ENCODE peak calls at places on chromosomes 7 and 10, in eight cellular contexts. One of them, this sample, is unnamed.

GRCh38 chr10:89283988-89284475 is 17.8 kb upstream of the IFIT2 start:
- DNase-seq in dorsolateral prefrontal cortex: no peak
- DNase-seq in esophagus muscularis mucosa: no peak
- DNase-seq in gastrocnemius medialis: peak
- DNase-seq in AG04449: no peak
- DNase-seq in IMR-90: peak
- DNase-seq in ovary: peak
- DNase-seq in A549: peak
- DNase-seq in this sample: peak

GRCh38 chr10:103620891-103621777 is 127.6 kb downstream of the NEURL1 start:
- DNase-seq in IMR-90: no peak
- DNase-seq in gastrocnemius medialis: no peak
- DNase-seq in dorsolateral prefrontal cortex: no peak
- DNase-seq in A549: no peak
- DNase-seq in AG04449: no peak
- DNase-seq in esophagus muscularis mucosa: no peak
- DNase-seq in ovary: no peak
- DNase-seq in this sample: no peak

GRCh38 chr7:45923290-45923689 is 2.2 kb upstream of the IGFBP3 start:
- DNase-seq in ovary: peak
- DNase-seq in esophagus muscularis mucosa: peak
- DNase-seq in AG04449: no peak
- DNase-seq in IMR-90: peak
- DNase-seq in gastrocnemius medialis: no peak
- DNase-seq in dorsolateral prefrontal cortex: peak
- DNase-seq in A549: peak
- DNase-seq in this sample: peak

GRCh38 chr10:3906511-3907111 is 121.6 kb upstream of the KLF6 start:
- DNase-seq in gastrocnemius medialis: peak
- DNase-seq in AG04449: no peak
- DNase-seq in IMR-90: peak
- DNase-seq in esophagus muscularis mucosa: no peak
- DNase-seq in A549: no peak
- DNase-seq in ovary: peak
- DNase-seq in dorsolateral prefrontal cortex: no peak
- DNase-seq in this sample: peak

GRCh38 chr7:26101471-26102151 is 50.4 kb upstream of the NFE2L3 start:
- DNase-seq in gastrocnemius medialis: peak
- DNase-seq in AG04449: no peak
- DNase-seq in esophagus muscularis mucosa: no peak
- DNase-seq in IMR-90: no peak
- DNase-seq in ovary: no peak
- DNase-seq in A549: no peak
- DNase-seq in dorsolateral prefrontal cortex: no peak
- DNase-seq in this sample: no peak

GRCh38 chr10:51658075-51658474 is 41.3 kb downstream of the CSTF2T start:
- DNase-seq in esophagus muscularis mucosa: no peak
- DNase-seq in AG04449: no peak
- DNase-seq in A549: no peak
- DNase-seq in IMR-90: no peak
- DNase-seq in dorsolateral prefrontal cortex: no peak
- DNase-seq in ovary: no peak
- DNase-seq in gastrocnemius medialis: no peak
- DNase-seq in this sample: no peak

GRCh38 chr7:67913604-67914003 is 917.0 kb downstream of the TYW1 start:
- DNase-seq in esophagus muscularis mucosa: no peak
- DNase-seq in gastrocnemius medialis: no peak
- DNase-seq in dorsolateral prefrontal cortex: peak
- DNase-seq in A549: no peak
- DNase-seq in AG04449: no peak
- DNase-seq in ovary: no peak
- DNase-seq in IMR-90: no peak
- DNase-seq in this sample: peak

GRCh38 chr7:25303380-25304321 is 75.4 kb upstream of the NPVF start:
- DNase-seq in esophagus muscularis mucosa: no peak
- DNase-seq in dorsolateral prefrontal cortex: no peak
- DNase-seq in gastrocnemius medialis: no peak
- DNase-seq in IMR-90: no peak
- DNase-seq in ovary: no peak
- DNase-seq in A549: no peak
- DNase-seq in AG04449: no peak
- DNase-seq in this sample: peak

GRCh38 chr7:143504937-143505297 is 27.2 kb downstream of the TAS2R41 start:
- DNase-seq in dorsolateral prefrontal cortex: no peak
- DNase-seq in A549: no peak
- DNase-seq in IMR-90: no peak
- DNase-seq in AG04449: no peak
- DNase-seq in esophagus muscularis mucosa: no peak
- DNase-seq in ovary: no peak
- DNase-seq in gastrocnemius medialis: no peak
- DNase-seq in this sample: no peak

GRCh38 chr10:71014021-71014782 is 125.8 kb upstream of the PCBD1 start:
- DNase-seq in IMR-90: no peak
- DNase-seq in AG04449: no peak
- DNase-seq in esophagus muscularis mucosa: no peak
- DNase-seq in A549: no peak
- DNase-seq in dorsolateral prefrontal cortex: no peak
- DNase-seq in ovary: no peak
- DNase-seq in gastrocnemius medialis: no peak
- DNase-seq in this sample: no peak

GRCh38 chr7:57868771-57869483 is 418.9 kb downstream of the ZNF716 start:
- DNase-seq in gastrocnemius medialis: no peak
- DNase-seq in AG04449: no peak
- DNase-seq in A549: no peak
- DNase-seq in ovary: no peak
- DNase-seq in esophagus muscularis mucosa: no peak
- DNase-seq in IMR-90: no peak
- DNase-seq in dorsolateral prefrontal cortex: no peak
- DNase-seq in this sample: no peak

GRCh38 chr10:79158402-79159097 is 89.8 kb downstream of the ZMIZ1 start:
- DNase-seq in gastrocnemius medialis: no peak
- DNase-seq in ovary: no peak
- DNase-seq in esophagus muscularis mucosa: no peak
- DNase-seq in AG04449: no peak
- DNase-seq in A549: no peak
- DNase-seq in IMR-90: no peak
- DNase-seq in dorsolateral prefrontal cortex: no peak
- DNase-seq in this sample: no peak

GRCh38 chr7:77425151-77426051 is 9.3 kb upstream of the GSAP start:
- DNase-seq in esophagus muscularis mucosa: no peak
- DNase-seq in gastrocnemius medialis: no peak
- DNase-seq in dorsolateral prefrontal cortex: no peak
- DNase-seq in ovary: no peak
- DNase-seq in IMR-90: peak
- DNase-seq in A549: peak
- DNase-seq in AG04449: no peak
- DNase-seq in this sample: peak

GRCh38 chr7:75989726-75990388 is 4.5 kb downstream of the TMEM120A start:
- DNase-seq in AG04449: no peak
- DNase-seq in gastrocnemius medialis: peak
- DNase-seq in IMR-90: no peak
- DNase-seq in dorsolateral prefrontal cortex: no peak
- DNase-seq in esophagus muscularis mucosa: no peak
- DNase-seq in A549: no peak
- DNase-seq in ovary: peak
- DNase-seq in this sample: no peak

GRCh38 chr7:139875821-139876241 is 46.8 kb downstream of the TBXAS1 start:
- DNase-seq in AG04449: no peak
- DNase-seq in gastrocnemius medialis: no peak
- DNase-seq in esophagus muscularis mucosa: no peak
- DNase-seq in IMR-90: no peak
- DNase-seq in ovary: no peak
- DNase-seq in A549: peak
- DNase-seq in dorsolateral prefrontal cortex: no peak
- DNase-seq in this sample: no peak

GRCh38 chr7:150946826-150947750 is 31.0 kb downstream of the KCNH2 start:
- DNase-seq in esophagus muscularis mucosa: no peak
- DNase-seq in dorsolateral prefrontal cortex: peak
- DNase-seq in IMR-90: no peak
- DNase-seq in AG04449: no peak
- DNase-seq in gastrocnemius medialis: no peak
- DNase-seq in ovary: peak
- DNase-seq in A549: no peak
- DNase-seq in this sample: no peak

GRCh38 chr10:11381023-11381422 is 230.4 kb downstream of the USP6NL start:
- DNase-seq in esophagus muscularis mucosa: no peak
- DNase-seq in dorsolateral prefrontal cortex: no peak
- DNase-seq in A549: no peak
- DNase-seq in gastrocnemius medialis: no peak
- DNase-seq in AG04449: no peak
- DNase-seq in IMR-90: peak
- DNase-seq in ovary: no peak
- DNase-seq in this sample: no peak

GRCh38 chr7:103343758-103344452 is 662 bp downstream of the DNAJC2 start:
- DNase-seq in IMR-90: peak
- DNase-seq in AG04449: no peak
- DNase-seq in esophagus muscularis mucosa: no peak
- DNase-seq in gastrocnemius medialis: no peak
- DNase-seq in A549: peak
- DNase-seq in ovary: no peak
- DNase-seq in dorsolateral prefrontal cortex: no peak
- DNase-seq in this sample: peak

GRCh38 chr7:122397381-122397780 is 92.8 kb upstream of the FEZF1 start:
- DNase-seq in dorsolateral prefrontal cortex: no peak
- DNase-seq in esophagus muscularis mucosa: no peak
- DNase-seq in IMR-90: no peak
- DNase-seq in ovary: no peak
- DNase-seq in AG04449: no peak
- DNase-seq in gastrocnemius medialis: no peak
- DNase-seq in A549: no peak
- DNase-seq in this sample: no peak

DNA sequence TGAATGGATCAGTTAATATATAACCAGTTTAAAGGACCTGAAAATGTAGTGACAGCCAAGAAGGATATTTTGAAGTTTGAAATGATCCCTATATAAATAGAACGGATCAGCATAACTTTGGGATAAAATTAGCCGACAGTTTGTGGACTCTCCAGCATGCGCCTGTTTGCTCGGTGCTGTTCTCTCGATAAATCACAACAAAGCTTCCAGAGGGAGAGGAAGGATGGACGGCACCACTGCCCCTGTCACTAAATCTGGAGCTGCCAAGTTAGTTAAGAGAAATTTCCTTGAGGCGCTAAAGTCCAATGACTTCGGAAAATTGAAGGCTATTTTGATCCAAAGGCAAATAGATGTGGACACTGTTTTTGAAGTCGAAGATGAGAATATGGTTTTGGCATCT is at the start of gene ASB4:
- DNase-seq in gastrocnemius medialis: no peak
- DNase-seq in ovary: no peak
- DNase-seq in AG04449: no peak
- DNase-seq in IMR-90: no peak
- DNase-seq in dorsolateral prefrontal cortex: no peak
- DNase-seq in esophagus muscularis mucosa: no peak
- DNase-seq in A549: no peak
- DNase-seq in this sample: no peak
- H3K4me3 ChIP-seq in gastrocnemius medialis: peak
- H3K4me3 ChIP-seq in ovary: no peak
- H3K4me3 ChIP-seq in AG04449: no peak
- H3K4me3 ChIP-seq in IMR-90: no peak
- H3K4me3 ChIP-seq in dorsolateral prefrontal cortex: no peak
- H3K4me3 ChIP-seq in esophagus muscularis mucosa: no peak
- H3K4me3 ChIP-seq in A549: peak
- H3K4me3 ChIP-seq in this sample: no peak

DNA sequence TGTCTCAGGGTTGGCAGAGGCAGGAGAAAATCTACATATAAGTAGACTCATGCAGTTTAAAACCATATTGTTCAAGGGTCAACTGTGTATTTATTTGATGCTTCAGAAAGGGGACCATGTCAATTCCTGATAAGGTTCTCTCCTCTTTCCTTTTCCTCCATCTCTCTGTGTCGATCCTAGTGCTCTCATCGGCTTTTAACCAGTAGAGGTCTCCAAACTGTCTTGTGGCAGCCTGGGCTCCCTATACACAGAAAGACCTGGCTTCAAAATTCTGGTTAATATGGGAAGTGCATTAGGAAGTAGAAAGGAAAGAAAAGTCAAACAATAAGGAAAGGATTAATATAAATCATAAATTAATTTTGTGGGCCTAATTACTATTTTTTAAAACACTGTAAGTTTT is 304.4 kb upstream of the C7orf33 start:
- DNase-seq in A549: peak
- DNase-seq in esophagus muscularis mucosa: no peak
- DNase-seq in gastrocnemius medialis: no peak
- DNase-seq in dorsolateral prefrontal cortex: no peak
- DNase-seq in AG04449: no peak
- DNase-seq in IMR-90: no peak
- DNase-seq in ovary: no peak
- DNase-seq in this sample: no peak
- TF ChIP-seq CTCF in A549: peak
- TF ChIP-seq CTCF in esophagus muscularis mucosa: peak
- TF ChIP-seq CTCF in gastrocnemius medialis: no peak
- TF ChIP-seq CTCF in dorsolateral prefrontal cortex: peak
- TF ChIP-seq CTCF in AG04449: no peak
- TF ChIP-seq CTCF in IMR-90: no peak
- TF ChIP-seq CTCF in ovary: no peak
- TF ChIP-seq CTCF in this sample: peak

GRCh38 chr7:149325248-149325647 is 63.3 kb downstream of the ZNF783 start:
- DNase-seq in gastrocnemius medialis: no peak
- DNase-seq in IMR-90: no peak
- DNase-seq in dorsolateral prefrontal cortex: no peak
- DNase-seq in esophagus muscularis mucosa: no peak
- DNase-seq in ovary: no peak
- DNase-seq in AG04449: no peak
- DNase-seq in A549: no peak
- DNase-seq in this sample: no peak

GRCh38 chr7:149320313-149321124 is 58.5 kb downstream of the ZNF783 start:
- DNase-seq in gastrocnemius medialis: no peak
- DNase-seq in esophagus muscularis mucosa: no peak
- DNase-seq in IMR-90: no peak
- DNase-seq in AG04449: no peak
- DNase-seq in ovary: no peak
- DNase-seq in dorsolateral prefrontal cortex: no peak
- DNase-seq in A549: no peak
- DNase-seq in this sample: no peak

GRCh38 chr7:149322737-149323136 is 60.7 kb downstream of the ZNF783 start:
- DNase-seq in ovary: no peak
- DNase-seq in A549: no peak
- DNase-seq in AG04449: no peak
- DNase-seq in esophagus muscularis mucosa: no peak
- DNase-seq in IMR-90: no peak
- DNase-seq in gastrocnemius medialis: no peak
- DNase-seq in dorsolateral prefrontal cortex: no peak
- DNase-seq in this sample: no peak

GRCh38 chr7:149319376-149319775 is 57.4 kb downstream of the ZNF783 start:
- DNase-seq in esophagus muscularis mucosa: no peak
- DNase-seq in IMR-90: no peak
- DNase-seq in dorsolateral prefrontal cortex: no peak
- DNase-seq in AG04449: no peak
- DNase-seq in ovary: no peak
- DNase-seq in A549: no peak
- DNase-seq in gastrocnemius medialis: no peak
- DNase-seq in this sample: no peak

GRCh38 chr7:149321978-149322541 is 60.1 kb downstream of the ZNF783 start:
- DNase-seq in dorsolateral prefrontal cortex: no peak
- DNase-seq in ovary: no peak
- DNase-seq in gastrocnemius medialis: no peak
- DNase-seq in IMR-90: peak
- DNase-seq in esophagus muscularis mucosa: no peak
- DNase-seq in AG04449: no peak
- DNase-seq in A549: no peak
- DNase-seq in this sample: peak
- H3K4me3 ChIP-seq in dorsolateral prefrontal cortex: no peak
- H3K4me3 ChIP-seq in ovary: peak
- H3K4me3 ChIP-seq in gastrocnemius medialis: peak
- H3K4me3 ChIP-seq in IMR-90: peak
- H3K4me3 ChIP-seq in esophagus muscularis mucosa: peak
- H3K4me3 ChIP-seq in AG04449: peak
- H3K4me3 ChIP-seq in A549: no peak
- H3K4me3 ChIP-seq in this sample: peak

GRCh38 chr10:100438674-100439315 is 24.0 kb upstream of the WNT8B start:
- DNase-seq in ovary: no peak
- DNase-seq in esophagus muscularis mucosa: no peak
- DNase-seq in gastrocnemius medialis: no peak
- DNase-seq in AG04449: no peak
- DNase-seq in IMR-90: no peak
- DNase-seq in dorsolateral prefrontal cortex: no peak
- DNase-seq in A549: no peak
- DNase-seq in this sample: no peak
- TF ChIP-seq CTCF in ovary: no peak
- TF ChIP-seq CTCF in esophagus muscularis mucosa: no peak
- TF ChIP-seq CTCF in gastrocnemius medialis: no peak
- TF ChIP-seq CTCF in AG04449: no peak
- TF ChIP-seq CTCF in IMR-90: no peak
- TF ChIP-seq CTCF in dorsolateral prefrontal cortex: no peak
- TF ChIP-seq CTCF in A549: no peak
- TF ChIP-seq CTCF in this sample: no peak

This sample was measured in AG10803.